ENCODE peak calls at places on chromosomes 3 and 15, in six cellular contexts. Y is K562, X is stomach, S is upper lobe of left lung, C is HCT116, B is spleen. I is an unnamed sample. For H3K4me1, the result is how much of the 10 kb centered on the place peaks cover.

GRCh38 chr3:186980989-186981388 is 50.7 kb downstream of the ST6GAL1 start:
- DNase-seq in Y (no peak), X (no peak), B (no peak), S (no peak), C (no peak), I (no peak)

GRCh38 chr3:181265750-181266333 is 276.3 kb upstream of the DNAJC19 start:
- DNase-seq in Y (no peak), S (no peak), X (no peak), C (no peak), B (no peak), I (no peak)

GRCh38 chr3:128764863-128765262 is 38.9 kb downstream of the RAB7A start:
- DNase-seq in Y (no peak), S (no peak), X (no peak), C (no peak), B (no peak), I (no peak)

GRCh38 chr3:49422379-49423248 is at the start of gene AMT:
- DNase-seq in B (peak), C (no peak), X (peak), Y (peak), S (peak), I (no peak)

GRCh38 chr3:17369973-17370372 is 372.5 kb downstream of the TBC1D5 start:
- DNase-seq in Y (no peak), B (no peak), X (no peak), S (no peak), C (no peak), I (no peak)

GRCh38 chr15:66502491-66502890 is 2.2 kb downstream of the RPL4 start:
- DNase-seq in S (no peak), C (no peak), B (no peak), X (no peak), Y (no peak), I (no peak)

GRCh38 chr15:93835378-93835777 is 396.0 kb upstream of the MCTP2 start:
- DNase-seq in B (no peak), S (no peak), C (no peak), Y (no peak), X (no peak), I (no peak)

GRCh38 chr15:73928241-73928579 is 1.9 kb downstream of the LOXL1 start:
- DNase-seq in B (peak), C (no peak), X (no peak), Y (no peak), S (no peak), I (no peak)

GRCh38 chr15:51162865-51163762 is 68.4 kb upstream of the TNFAIP8L3 start:
- DNase-seq in X (peak), B (peak), C (peak), Y (peak), S (peak), I (no peak)

GRCh38 chr3:52339612-52340011 is 23.5 kb downstream of the DNAH1 start:
- DNase-seq in C (peak), S (no peak), X (no peak), B (no peak), Y (peak), I (no peak)

GRCh38 chr3:192835818-192836468 is 81.7 kb downstream of the MB21D2 start:
- DNase-seq in S (no peak), Y (no peak), X (no peak), B (no peak), C (no peak), I (no peak)

GRCh38 chr3:94305835-94306685 is 243.2 kb downstream of the NSUN3 start:
- DNase-seq in Y (no peak), S (no peak), X (no peak), C (no peak), B (no peak), I (no peak)

GRCh38 chr15:56759450-56759845 is 26.1 kb upstream of the ZNF280D start:
- DNase-seq in C (no peak), B (no peak), S (peak), X (peak), Y (no peak), I (peak)

GRCh38 chr3:71133874-71134273 is 449.7 kb downstream of the FOXP1 start:
- DNase-seq in B (no peak), Y (no peak), X (no peak), S (no peak), C (no peak), I (no peak)

GRCh38 chr15:49467782-49468181 is 44.7 kb downstream of the FGF7 start:
- DNase-seq in X (no peak), C (no peak), Y (no peak), S (no peak), B (no peak), I (no peak)

GRCh38 chr3:47512416-47513124 is 942 bp downstream of the ELP6 start:
- DNase-seq in C (no peak), Y (peak), X (no peak), S (no peak), B (peak), I (no peak)

GRCh38 chr3:149512073-149512782 is 37.7 kb downstream of the TM4SF4 start:
- DNase-seq in C (peak), B (peak), X (peak), Y (peak), S (peak), I (peak)

GRCh38 chr15:37891754-37892368 is 42.6 kb upstream of the TMCO5A start:
- DNase-seq in S (no peak), C (peak), B (no peak), Y (peak), X (no peak), I (no peak)

GRCh38 chr3:112293368-112294321 is at the start of gene SLC9C1:
- DNase-seq in Y (peak), S (no peak), C (peak), X (no peak), B (no peak), I (peak)

GRCh38 chr15:75720787-75721461 is 8.3 kb upstream of the CSPG4 start:
- DNase-seq in S (peak), X (peak), C (peak), B (no peak), Y (peak), I (peak)

GRCh38 chr15:75721923-75722870 is 9.5 kb upstream of the CSPG4 start:
- DNase-seq in C (no peak), S (no peak), Y (no peak), B (peak), X (no peak), I (no peak)

GRCh38 chr15:75721462-75721922 is 8.8 kb upstream of the CSPG4 start:
- DNase-seq in S (no peak), B (peak), C (no peak), Y (no peak), X (no peak), I (no peak)

GRCh38 chr15:75720297-75720696 is 7.6 kb upstream of the CSPG4 start:
- DNase-seq in Y (no peak), B (no peak), S (no peak), C (no peak), X (no peak), I (no peak)

DNA sequence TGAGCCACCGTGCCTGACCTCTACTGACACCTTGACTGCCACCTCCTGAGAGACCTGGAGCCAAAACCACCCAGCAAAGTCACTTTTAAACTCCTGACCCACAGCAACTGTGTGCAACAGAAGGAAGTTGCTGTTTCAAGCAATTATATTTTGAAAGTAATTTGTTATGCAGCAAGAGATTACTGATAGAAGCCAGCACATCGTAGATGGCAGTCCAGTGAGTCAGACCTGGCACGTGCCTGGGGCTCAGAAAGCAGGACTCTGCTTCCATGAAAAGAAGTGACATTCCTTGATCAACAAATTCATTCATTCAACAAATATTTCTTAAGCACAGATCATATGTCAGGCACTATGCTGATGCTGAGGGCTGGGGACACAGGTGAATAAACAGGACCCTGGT is 5.7 kb upstream of the CSPG4 start:
- DNase-seq in X (peak), S (no peak), B (no peak), C (no peak), Y (no peak), I (no peak)
- TF ChIP-seq POLR2AphosphoS5 in X (peak), S (no peak), B (no peak), C (no peak), Y (no peak), I (no peak)

GRCh38 chr15:68794869-68795268 is 25.8 kb downstream of the ANP32A start:
- DNase-seq in B (no peak), C (no peak), Y (no peak), X (no peak), S (no peak), I (no peak)

GRCh38 chr15:68796576-68796975 is 24.1 kb downstream of the ANP32A start:
- DNase-seq in B (no peak), Y (no peak), C (no peak), S (no peak), X (no peak), I (no peak)

GRCh38 chr15:68794307-68794706 is 26.4 kb downstream of the ANP32A start:
- DNase-seq in C (no peak), S (no peak), B (no peak), X (no peak), Y (no peak), I (no peak)

GRCh38 chr15:68793776-68794175 is 26.9 kb downstream of the ANP32A start:
- DNase-seq in X (no peak), C (no peak), S (no peak), Y (no peak), B (no peak), I (no peak)

DNA sequence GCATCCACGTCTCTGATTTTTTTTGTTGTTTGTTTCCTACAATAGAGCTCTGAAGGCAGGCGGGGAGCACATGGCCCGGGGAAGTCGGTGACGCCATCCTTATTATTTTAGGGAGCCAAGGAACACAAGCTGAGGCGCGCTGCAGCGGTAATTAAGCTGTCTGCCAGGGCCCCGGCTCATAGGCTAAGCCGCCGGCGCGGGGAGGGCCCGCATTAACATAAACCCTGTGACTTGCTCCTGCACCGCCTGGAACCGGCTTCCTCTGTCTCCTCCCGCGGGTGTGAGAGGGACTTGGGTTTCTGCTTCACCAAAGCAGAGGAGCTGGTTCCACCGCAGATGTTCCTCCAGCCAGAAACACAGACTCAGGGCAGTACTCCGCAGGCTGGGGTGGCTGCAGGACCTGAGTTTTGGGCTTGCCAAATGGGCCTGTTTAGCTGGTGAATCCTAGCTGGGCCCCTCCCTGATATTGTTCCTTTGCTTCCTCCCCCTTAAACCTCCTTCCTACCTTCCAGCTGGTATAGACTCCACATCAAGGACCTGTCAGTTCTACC is 25.3 kb downstream of the ANP32A start:
- DNase-seq in B (peak), S (peak), X (peak), Y (no peak), C (no peak), I (peak)
- H3K4me1 ChIP-seq in B (half or more), S (half or more), X (half or more), Y (under half), C (under half), I (under half)

DNA sequence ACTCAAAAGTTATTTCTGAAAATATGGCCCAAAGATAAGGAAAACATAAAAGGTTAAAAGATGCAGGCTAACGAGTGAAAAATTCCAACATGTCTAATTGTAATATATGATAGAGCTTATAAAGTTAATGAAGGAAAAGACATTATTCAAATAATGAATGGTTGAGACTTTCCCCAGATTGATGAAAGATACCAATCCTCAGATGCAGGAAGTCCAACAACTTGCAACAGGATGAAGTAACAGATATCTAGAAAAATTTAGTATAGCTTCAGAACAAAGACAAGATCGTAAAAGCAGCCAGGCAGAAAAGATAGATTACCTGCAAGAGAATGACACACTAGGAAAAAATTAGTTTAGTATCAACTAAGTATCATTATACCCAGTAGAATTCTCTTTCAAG is 546.4 kb upstream of the PPP2R3A start:
- DNase-seq in C (no peak), S (no peak), Y (no peak), X (no peak), B (no peak), I (no peak)
- H3K27ac ChIP-seq in C (no peak), S (no peak), Y (no peak), X (no peak), B (no peak), I (no peak)

GRCh38 chr15:88630798-88631463 is 7.9 kb upstream of the ISG20 start:
- DNase-seq in S (no peak), C (no peak), X (no peak), B (peak), Y (no peak), I (no peak)

GRCh38 chr15:88629071-88629470 is 7.9 kb downstream of the AEN start:
- DNase-seq in X (no peak), S (peak), C (no peak), B (peak), Y (no peak), I (no peak)

GRCh38 chr15:88630141-88630721 is 8.6 kb upstream of the ISG20 start:
- DNase-seq in X (peak), B (peak), C (no peak), Y (no peak), S (peak), I (no peak)

GRCh38 chr15:88634449-88634848 is 4.4 kb upstream of the ISG20 start:
- DNase-seq in Y (no peak), X (no peak), C (no peak), S (no peak), B (no peak), I (no peak)

DNA sequence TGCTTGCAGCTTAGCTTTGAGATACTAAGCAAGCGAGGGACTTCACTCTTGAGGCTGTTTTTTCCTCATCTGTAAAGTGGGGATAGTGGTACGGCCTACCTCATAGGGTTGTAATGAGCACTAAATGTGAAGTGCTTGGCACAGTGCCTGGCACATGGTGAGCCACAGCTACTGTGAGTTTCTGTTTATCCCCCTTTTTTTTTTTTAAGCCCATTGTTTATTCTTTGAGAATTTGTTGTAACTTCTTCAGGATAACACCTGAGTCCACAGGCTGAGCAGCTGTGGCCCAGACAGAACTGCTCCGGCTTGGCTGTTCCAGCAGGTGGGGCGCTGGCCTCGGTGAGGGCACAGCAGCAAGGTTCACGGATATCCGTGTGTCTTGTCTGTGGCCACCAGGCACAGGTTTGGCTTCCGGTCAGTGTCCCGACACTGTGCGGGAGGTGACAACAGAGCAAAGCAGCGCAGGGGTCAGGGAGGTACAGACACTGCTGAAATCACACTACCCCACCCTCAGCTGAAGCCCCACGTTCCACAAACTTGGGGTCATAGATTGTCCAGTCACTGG is 7.3 kb upstream of the ISG20 start:
- DNase-seq in B (peak), C (no peak), Y (no peak), S (no peak), X (no peak), I (no peak)
- TF ChIP-seq POLR2AphosphoS5 in B (peak), C (no peak), Y (no peak), S (no peak), X (no peak), I (no peak)

DNA sequence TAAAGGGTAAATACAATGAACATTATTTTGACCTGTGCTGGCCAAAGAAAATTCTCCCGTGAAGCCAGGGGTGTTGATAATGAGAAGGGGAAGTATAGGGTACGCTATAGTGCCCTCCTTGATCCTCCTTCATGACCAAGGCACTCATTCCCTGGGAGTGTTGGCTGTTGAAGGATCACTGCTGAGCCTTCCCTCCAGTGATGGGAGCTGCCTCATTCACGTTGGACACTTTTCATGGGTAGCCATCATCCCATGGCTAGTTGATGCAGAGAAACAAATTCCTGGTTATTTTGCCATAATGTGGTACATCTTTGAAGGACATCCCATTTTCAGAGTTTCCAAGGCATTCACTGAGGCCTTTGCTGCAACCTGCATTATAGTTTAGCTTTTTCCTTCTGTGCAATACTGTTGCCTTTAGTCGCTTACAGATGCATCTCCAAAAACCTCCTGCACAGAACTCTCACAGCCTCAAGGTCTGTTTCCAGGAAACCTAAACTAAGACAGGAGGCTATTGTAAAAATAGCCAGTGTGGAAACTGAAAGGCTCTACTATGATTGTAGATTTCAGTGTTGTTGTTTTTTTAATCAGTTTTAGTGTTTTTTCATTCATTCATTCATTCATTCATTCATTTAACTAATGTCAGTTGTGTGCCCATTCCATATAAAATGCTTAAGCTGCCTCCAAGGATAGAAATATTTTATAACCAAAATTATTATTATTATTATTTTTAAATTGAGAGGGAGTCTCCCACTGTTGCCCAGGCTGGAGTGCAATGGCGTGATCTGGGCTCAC is 40.8 kb downstream of the TGFBR2 start:
- DNase-seq in S (no peak), Y (no peak), B (no peak), X (no peak), C (no peak), I (no peak)
- H3K4me1 ChIP-seq in S (half or more), Y (under half), B (half or more), X (under half), C (under half), I (under half)

I was measured in breast epithelium.